ENCODE peak calls at places on chromosomes 3 and 15, in five cellular contexts. O is uterus, W is adrenal gland, R is heart right ventricle, V is ovary. I is an unnamed sample.

GRCh38 chr15:36844453-36845094 is 255.8 kb downstream of the MEIS2 start:
- DNase-seq in O (no peak), W (no peak), R (no peak), V (no peak), I (no peak)

GRCh38 chr15:75661041-75661778 is 13.5 kb downstream of the SNX33 start:
- DNase-seq in O (peak; percentile 93), W (peak; percentile 78), R (peak; percentile 83), V (peak; percentile 93), I (no peak)

GRCh38 chr3:47542614-47543173 is 29.2 kb upstream of the ELP6 start:
- DNase-seq in O (peak; percentile 51), W (peak; percentile 84), R (no peak), V (peak; percentile 73), I (peak; percentile 64)

GRCh38 chr3:194537732-194538247 is 51.0 kb upstream of the ATP13A3 start:
- DNase-seq in O (no peak), W (peak; percentile 79), R (no peak), V (no peak), I (no peak)

GRCh38 chr3:76505202-76505875 is 534.6 kb upstream of the ROBO2 start:
- DNase-seq in O (no peak), W (no peak), R (no peak), V (no peak), I (no peak)

GRCh38 chr3:14295037-14295436 is 107.4 kb upstream of the SLC6A6 start:
- DNase-seq in O (no peak), W (no peak), R (no peak), V (no peak), I (no peak)

GRCh38 chr3:39433642-39434041 is 27.1 kb downstream of the RPSA start:
- DNase-seq in O (no peak), W (no peak), R (no peak), V (no peak), I (no peak)

GRCh38 chr3:183906234-183906921 is 21.7 kb upstream of the PARL start:
- DNase-seq in O (no peak), W (no peak), R (no peak), V (no peak), I (no peak)

GRCh38 chr15:42191610-42192346 is 16.3 kb downstream of the VPS39 start:
- DNase-seq in O (no peak), W (no peak), R (no peak), V (no peak), I (no peak)

GRCh38 chr3:26631385-26631738 is 8.8 kb downstream of the LRRC3B start:
- DNase-seq in O (no peak), W (no peak), R (no peak), V (no peak), I (no peak)

GRCh38 chr3:69197922-69198540 is 75.6 kb upstream of the LMOD3 start:
- DNase-seq in O (no peak), W (no peak), R (no peak), V (no peak), I (no peak)

GRCh38 chr3:32502089-32502943 is at the start of gene CMTM6:
- DNase-seq in O (peak; percentile 77), W (peak; percentile 83), R (peak; percentile 83), V (peak; percentile 86), I (peak; percentile 63)

GRCh38 chr15:24878153-24878552 is 76.6 kb upstream of the SNRPN start:
- DNase-seq in O (no peak), W (peak; percentile 29), R (peak; percentile 28), V (peak; percentile 65), I (peak; percentile 43)

GRCh38 chr3:182330647-182331046 is 462.7 kb upstream of the ATP11B start:
- DNase-seq in O (no peak), W (no peak), R (no peak), V (no peak), I (no peak)

GRCh38 chr3:148903022-148903442 is 37.9 kb downstream of the CPA3 start:
- DNase-seq in O (no peak), W (no peak), R (no peak), V (no peak), I (no peak)

GRCh38 chr3:62201438-62202035 is 171.8 kb downstream of the FEZF2 start:
- DNase-seq in O (no peak), W (no peak), R (no peak), V (no peak), I (no peak)

GRCh38 chr3:134476306-134476705 is 9.5 kb downstream of the ANAPC13 start:
- DNase-seq in O (no peak), W (no peak), R (no peak), V (no peak), I (no peak)

GRCh38 chr3:24494616-24495333 is at the start of gene THRB:
- DNase-seq in O (peak; percentile 70), W (peak; percentile 82), R (peak; percentile 79), V (peak; percentile 66), I (peak; percentile 39)

GRCh38 chr3:81105761-81106160 is 655.7 kb downstream of the GBE1 start:
- DNase-seq in O (no peak), W (no peak), R (no peak), V (no peak), I (no peak)

GRCh38 chr15:73915085-73915484 is 11.2 kb upstream of the LOXL1 start:
- DNase-seq in O (no peak), W (no peak), R (no peak), V (no peak), I (no peak)

GRCh38 chr3:6035626-6036025 is 825.3 kb upstream of the GRM7 start:
- DNase-seq in O (no peak), W (no peak), R (no peak), V (no peak), I (no peak)

GRCh38 chr3:78235841-78236240 is 1195.9 kb downstream of the ROBO2 start:
- DNase-seq in O (no peak), W (no peak), R (no peak), V (no peak), I (no peak)

GRCh38 chr15:67082007-67082536 is 16.7 kb downstream of the SMAD3 start:
- DNase-seq in O (no peak), W (no peak), R (no peak), V (no peak), I (no peak)

GRCh38 chr15:67077641-67078215 is 12.3 kb downstream of the SMAD3 start:
- DNase-seq in O (no peak), W (no peak), R (no peak), V (no peak), I (no peak)

GRCh38 chr15:67080900-67081431 is 15.6 kb downstream of the SMAD3 start:
- DNase-seq in O (peak; percentile 53), W (no peak), R (no peak), V (no peak), I (peak; percentile 49)

GRCh38 chr15:67080118-67080899 is 14.9 kb downstream of the SMAD3 start:
- DNase-seq in O (no peak), W (peak; percentile 74), R (no peak), V (peak; percentile 84), I (no peak)

DNA sequence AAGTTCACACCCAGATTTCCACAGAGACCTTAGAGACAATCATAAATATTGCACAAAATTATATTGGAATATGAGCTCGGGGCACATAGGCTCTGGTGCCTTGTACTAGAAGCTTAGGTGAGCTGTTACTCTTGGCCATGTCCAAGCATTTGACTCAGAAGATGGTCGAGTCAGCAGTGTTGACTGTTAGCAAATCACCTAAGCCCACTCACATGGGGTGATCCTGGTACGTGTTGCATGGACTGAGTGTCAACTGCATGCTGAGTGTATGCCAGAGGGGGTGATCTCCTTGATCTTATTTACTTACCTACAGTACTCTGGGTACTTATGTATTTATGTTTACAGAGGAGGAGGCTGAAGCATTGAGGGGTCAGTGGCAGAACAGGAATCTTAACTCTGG is 14.0 kb downstream of the SMAD3 start:
- DNase-seq in O (no peak), W (no peak), R (no peak), V (no peak), I (no peak)
- H3K27ac ChIP-seq in O (no peak overlapping the region), W (no peak overlapping the region), R (no peak overlapping the region), V (no peak overlapping the region), I (no peak overlapping the region)

GRCh38 chr3:157029365-157029790 is 130.6 kb downstream of the CCNL1 start:
- DNase-seq in O (no peak), W (no peak), R (no peak), V (no peak), I (no peak)
- H3K4me3 ChIP-seq in O (no peak overlapping the region), W (no peak overlapping the region), R (no peak overlapping the region), V (no peak overlapping the region), I (no peak overlapping the region)

DNA sequence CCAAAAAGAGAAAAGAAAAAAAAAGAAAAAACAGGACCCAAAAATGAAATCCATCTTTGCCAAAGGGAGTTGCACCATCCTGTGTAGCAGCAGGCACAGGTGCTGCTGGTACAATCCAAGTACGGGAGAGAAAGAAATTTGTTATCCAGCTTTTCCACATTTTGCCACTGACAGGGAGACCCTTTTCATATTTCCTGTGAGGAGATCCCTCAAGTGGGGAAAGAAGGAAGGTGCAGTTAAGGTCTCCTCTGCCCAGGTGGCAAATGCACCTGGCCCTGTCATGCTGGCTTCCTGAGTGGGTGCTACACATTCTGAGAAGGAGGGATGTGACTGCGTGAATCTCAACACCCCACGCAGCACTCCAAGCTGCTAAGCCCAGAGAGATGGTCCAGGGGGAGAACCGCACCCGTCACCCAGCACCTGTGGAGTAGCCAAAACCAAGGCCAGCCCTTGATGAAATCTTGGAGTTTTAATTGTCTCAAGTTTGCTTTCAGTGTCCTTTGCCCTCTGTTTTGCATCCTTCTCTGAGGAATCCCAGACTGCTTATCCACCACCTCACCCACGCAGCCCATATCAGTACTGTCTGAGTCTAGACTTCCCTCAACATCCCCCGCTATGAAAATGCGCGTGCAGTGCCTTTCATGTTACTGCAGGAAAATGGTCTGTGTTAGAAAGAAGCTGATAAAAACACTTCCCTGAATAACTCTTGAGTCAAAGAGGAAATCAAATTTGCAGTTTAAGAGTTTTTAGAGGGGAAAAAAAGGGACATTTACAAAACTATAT is 141.9 kb upstream of the THBS1 start:
- DNase-seq in O (peak; percentile 60), W (no peak), R (no peak), V (no peak), I (no peak)
- TF ChIP-seq CTCF in O (no peak), W (no peak), R (no peak), V (no peak), I (no peak)

GRCh38 chr15:98684995-98685525 is 36.7 kb downstream of the IGF1R start:
- DNase-seq in O (no peak), W (no peak), R (no peak), V (no peak), I (no peak)

GRCh38 chr15:98681061-98681460 is 32.7 kb downstream of the IGF1R start:
- DNase-seq in O (no peak), W (no peak), R (no peak), V (no peak), I (no peak)

GRCh38 chr15:98683821-98684220 is 35.5 kb downstream of the IGF1R start:
- DNase-seq in O (no peak), W (no peak), R (no peak), V (no peak), I (no peak)

GRCh38 chr15:98684441-98684840 is 36.1 kb downstream of the IGF1R start:
- DNase-seq in O (no peak), W (no peak), R (no peak), V (no peak), I (no peak)

DNA sequence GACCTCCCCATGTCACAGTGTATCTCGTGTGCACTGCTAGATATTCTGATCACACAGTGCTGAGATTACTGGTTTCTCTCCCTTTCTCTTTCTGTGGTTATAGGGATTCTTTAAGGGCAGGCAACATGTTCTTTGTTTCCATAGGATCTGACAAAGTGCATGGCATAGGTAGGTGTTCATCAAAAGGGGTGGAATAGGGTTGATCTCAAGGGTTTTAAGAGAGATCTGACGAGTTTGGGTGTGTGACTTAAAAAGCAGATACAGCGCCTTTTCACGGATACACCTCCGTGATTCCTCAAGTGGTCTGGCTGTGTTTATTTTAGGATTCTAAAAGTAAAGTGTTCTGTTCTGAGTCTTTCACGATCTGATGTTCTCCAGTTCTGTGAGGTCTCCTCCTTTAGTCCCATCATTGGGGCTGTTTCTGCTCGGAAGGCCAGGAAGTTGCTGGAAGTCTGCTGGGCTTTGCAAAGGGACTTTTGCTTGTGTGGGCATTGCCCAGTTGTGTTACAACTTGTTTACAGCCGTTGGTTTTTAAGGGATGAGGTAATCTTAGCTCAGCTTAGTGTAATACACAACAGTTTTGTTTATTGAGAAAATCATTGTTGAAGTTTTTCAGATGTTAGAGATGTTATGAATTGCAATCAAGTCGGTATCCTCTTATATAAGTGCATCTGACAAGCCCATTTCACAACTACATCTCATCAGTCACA is 34.8 kb downstream of the IGF1R start:
- DNase-seq in O (no peak), W (no peak), R (no peak), V (no peak), I (no peak)
- H3K27ac ChIP-seq in O (peak overlapping the region; percentile 36), W (peak overlapping the region; percentile 43), R (no peak overlapping the region), V (no peak overlapping the region), I (no peak overlapping the region)